ENCODE peak calls at places on chromosomes 12 and 14, in nine cellular contexts. One of them, this sample, is unnamed.

GRCh38 chr12:27220988-27221345 is 23.1 kb upstream of the STK38L start:
- DNase-seq in stimulated activated CD4-positive, alpha-beta T cell treated with anti-CD3 and anti-CD28 coated beads, Interleukin-15, amount 100 ng/mL, for 1 hour: no peak
- DNase-seq in substantia nigra: no peak
- DNase-seq in activated T-cell treated with anti-CD3 and anti-CD28 coated beads, Interleukin-2, amount 50 U/mL, for 4 hours: no peak
- DNase-seq in ureter: no peak
- DNase-seq in NCI-H510A: no peak
- DNase-seq in NCI-H1105: no peak
- DNase-seq in kidney tubule cell: no peak
- DNase-seq in fibroblast of the conjunctiva: no peak
- DNase-seq in this sample: no peak

GRCh38 chr14:51884086-51884927 is 23.9 kb downstream of the GNG2 start:
- DNase-seq in stimulated activated CD4-positive, alpha-beta T cell treated with anti-CD3 and anti-CD28 coated beads, Interleukin-15, amount 100 ng/mL, for 1 hour: no peak
- DNase-seq in substantia nigra: no peak
- DNase-seq in activated T-cell treated with anti-CD3 and anti-CD28 coated beads, Interleukin-2, amount 50 U/mL, for 4 hours: no peak
- DNase-seq in ureter: no peak
- DNase-seq in NCI-H510A: no peak
- DNase-seq in NCI-H1105: no peak
- DNase-seq in kidney tubule cell: peak; percentile 4
- DNase-seq in fibroblast of the conjunctiva: no peak
- DNase-seq in this sample: no peak

GRCh38 chr12:56237552-56237951 is 7.7 kb downstream of the SLC39A5 start:
- DNase-seq in stimulated activated CD4-positive, alpha-beta T cell treated with anti-CD3 and anti-CD28 coated beads, Interleukin-15, amount 100 ng/mL, for 1 hour: no peak
- DNase-seq in substantia nigra: no peak
- DNase-seq in activated T-cell treated with anti-CD3 and anti-CD28 coated beads, Interleukin-2, amount 50 U/mL, for 4 hours: no peak
- DNase-seq in ureter: no peak
- DNase-seq in NCI-H510A: no peak
- DNase-seq in NCI-H1105: no peak
- DNase-seq in kidney tubule cell: no peak
- DNase-seq in fibroblast of the conjunctiva: no peak
- DNase-seq in this sample: no peak

GRCh38 chr14:104434214-104435076 is 145.1 kb upstream of the C14orf180 start:
- DNase-seq in stimulated activated CD4-positive, alpha-beta T cell treated with anti-CD3 and anti-CD28 coated beads, Interleukin-15, amount 100 ng/mL, for 1 hour: no peak
- DNase-seq in substantia nigra: no peak
- DNase-seq in activated T-cell treated with anti-CD3 and anti-CD28 coated beads, Interleukin-2, amount 50 U/mL, for 4 hours: no peak
- DNase-seq in ureter: no peak
- DNase-seq in NCI-H510A: no peak
- DNase-seq in NCI-H1105: no peak
- DNase-seq in kidney tubule cell: no peak
- DNase-seq in fibroblast of the conjunctiva: no peak
- DNase-seq in this sample: peak; percentile 84

GRCh38 chr12:124087251-124088141 is 114.5 kb downstream of the ZNF664 start:
- DNase-seq in stimulated activated CD4-positive, alpha-beta T cell treated with anti-CD3 and anti-CD28 coated beads, Interleukin-15, amount 100 ng/mL, for 1 hour: no peak
- DNase-seq in substantia nigra: no peak
- DNase-seq in activated T-cell treated with anti-CD3 and anti-CD28 coated beads, Interleukin-2, amount 50 U/mL, for 4 hours: no peak
- DNase-seq in ureter: no peak
- DNase-seq in NCI-H510A: no peak
- DNase-seq in NCI-H1105: no peak
- DNase-seq in kidney tubule cell: no peak
- DNase-seq in fibroblast of the conjunctiva: no peak
- DNase-seq in this sample: no peak

GRCh38 chr12:57511161-57511560 is 9.2 kb downstream of the DDIT3 start:
- DNase-seq in stimulated activated CD4-positive, alpha-beta T cell treated with anti-CD3 and anti-CD28 coated beads, Interleukin-15, amount 100 ng/mL, for 1 hour: no peak
- DNase-seq in substantia nigra: no peak
- DNase-seq in activated T-cell treated with anti-CD3 and anti-CD28 coated beads, Interleukin-2, amount 50 U/mL, for 4 hours: no peak
- DNase-seq in ureter: no peak
- DNase-seq in NCI-H510A: no peak
- DNase-seq in NCI-H1105: no peak
- DNase-seq in kidney tubule cell: no peak
- DNase-seq in fibroblast of the conjunctiva: no peak
- DNase-seq in this sample: no peak

GRCh38 chr14:54366726-54367707 is 29.8 kb upstream of the CDKN3 start:
- DNase-seq in stimulated activated CD4-positive, alpha-beta T cell treated with anti-CD3 and anti-CD28 coated beads, Interleukin-15, amount 100 ng/mL, for 1 hour: no peak
- DNase-seq in substantia nigra: no peak
- DNase-seq in activated T-cell treated with anti-CD3 and anti-CD28 coated beads, Interleukin-2, amount 50 U/mL, for 4 hours: peak; percentile 8
- DNase-seq in ureter: no peak
- DNase-seq in NCI-H510A: no peak
- DNase-seq in NCI-H1105: peak; percentile 18
- DNase-seq in kidney tubule cell: peak; percentile 88
- DNase-seq in fibroblast of the conjunctiva: peak; percentile 63
- DNase-seq in this sample: no peak

GRCh38 chr12:68011206-68011881 is 22.1 kb downstream of the IFNG-AS1 start:
- DNase-seq in stimulated activated CD4-positive, alpha-beta T cell treated with anti-CD3 and anti-CD28 coated beads, Interleukin-15, amount 100 ng/mL, for 1 hour: no peak
- DNase-seq in substantia nigra: no peak
- DNase-seq in activated T-cell treated with anti-CD3 and anti-CD28 coated beads, Interleukin-2, amount 50 U/mL, for 4 hours: no peak
- DNase-seq in ureter: no peak
- DNase-seq in NCI-H510A: no peak
- DNase-seq in NCI-H1105: no peak
- DNase-seq in kidney tubule cell: no peak
- DNase-seq in fibroblast of the conjunctiva: no peak
- DNase-seq in this sample: no peak

GRCh38 chr12:89038831-89039509 is 313.3 kb downstream of the DUSP6 start:
- DNase-seq in stimulated activated CD4-positive, alpha-beta T cell treated with anti-CD3 and anti-CD28 coated beads, Interleukin-15, amount 100 ng/mL, for 1 hour: no peak
- DNase-seq in substantia nigra: no peak
- DNase-seq in activated T-cell treated with anti-CD3 and anti-CD28 coated beads, Interleukin-2, amount 50 U/mL, for 4 hours: no peak
- DNase-seq in ureter: no peak
- DNase-seq in NCI-H510A: no peak
- DNase-seq in NCI-H1105: no peak
- DNase-seq in kidney tubule cell: no peak
- DNase-seq in fibroblast of the conjunctiva: no peak
- DNase-seq in this sample: no peak

GRCh38 chr12:98724384-98725155 is 79.5 kb downstream of the APAF1 start:
- DNase-seq in stimulated activated CD4-positive, alpha-beta T cell treated with anti-CD3 and anti-CD28 coated beads, Interleukin-15, amount 100 ng/mL, for 1 hour: no peak
- DNase-seq in substantia nigra: no peak
- DNase-seq in activated T-cell treated with anti-CD3 and anti-CD28 coated beads, Interleukin-2, amount 50 U/mL, for 4 hours: no peak
- DNase-seq in ureter: no peak
- DNase-seq in NCI-H510A: no peak
- DNase-seq in NCI-H1105: no peak
- DNase-seq in kidney tubule cell: no peak
- DNase-seq in fibroblast of the conjunctiva: no peak
- DNase-seq in this sample: no peak

GRCh38 chr12:78018939-78019338 is 188.2 kb downstream of the NAV3 start:
- DNase-seq in stimulated activated CD4-positive, alpha-beta T cell treated with anti-CD3 and anti-CD28 coated beads, Interleukin-15, amount 100 ng/mL, for 1 hour: no peak
- DNase-seq in substantia nigra: no peak
- DNase-seq in activated T-cell treated with anti-CD3 and anti-CD28 coated beads, Interleukin-2, amount 50 U/mL, for 4 hours: no peak
- DNase-seq in ureter: no peak
- DNase-seq in NCI-H510A: no peak
- DNase-seq in NCI-H1105: no peak
- DNase-seq in kidney tubule cell: no peak
- DNase-seq in fibroblast of the conjunctiva: no peak
- DNase-seq in this sample: no peak

GRCh38 chr12:52540531-52540930 is 12.4 kb downstream of the KRT71 start:
- DNase-seq in stimulated activated CD4-positive, alpha-beta T cell treated with anti-CD3 and anti-CD28 coated beads, Interleukin-15, amount 100 ng/mL, for 1 hour: no peak
- DNase-seq in substantia nigra: no peak
- DNase-seq in activated T-cell treated with anti-CD3 and anti-CD28 coated beads, Interleukin-2, amount 50 U/mL, for 4 hours: no peak
- DNase-seq in ureter: no peak
- DNase-seq in NCI-H510A: no peak
- DNase-seq in NCI-H1105: no peak
- DNase-seq in kidney tubule cell: no peak
- DNase-seq in fibroblast of the conjunctiva: no peak
- DNase-seq in this sample: no peak

GRCh38 chr12:30323008-30323407 is 372.7 kb downstream of the IPO8 start:
- DNase-seq in stimulated activated CD4-positive, alpha-beta T cell treated with anti-CD3 and anti-CD28 coated beads, Interleukin-15, amount 100 ng/mL, for 1 hour: no peak
- DNase-seq in substantia nigra: no peak
- DNase-seq in activated T-cell treated with anti-CD3 and anti-CD28 coated beads, Interleukin-2, amount 50 U/mL, for 4 hours: no peak
- DNase-seq in ureter: no peak
- DNase-seq in NCI-H510A: no peak
- DNase-seq in NCI-H1105: no peak
- DNase-seq in kidney tubule cell: no peak
- DNase-seq in fibroblast of the conjunctiva: no peak
- DNase-seq in this sample: no peak

GRCh38 chr14:100779691-100780080 is 46.2 kb upstream of the MEG3 start:
- DNase-seq in stimulated activated CD4-positive, alpha-beta T cell treated with anti-CD3 and anti-CD28 coated beads, Interleukin-15, amount 100 ng/mL, for 1 hour: no peak
- DNase-seq in substantia nigra: no peak
- DNase-seq in activated T-cell treated with anti-CD3 and anti-CD28 coated beads, Interleukin-2, amount 50 U/mL, for 4 hours: no peak
- DNase-seq in ureter: no peak
- DNase-seq in NCI-H510A: no peak
- DNase-seq in NCI-H1105: no peak
- DNase-seq in kidney tubule cell: no peak
- DNase-seq in fibroblast of the conjunctiva: no peak
- DNase-seq in this sample: peak; percentile 69

GRCh38 chr12:108508243-108508642 is 6.8 kb upstream of the FICD start:
- DNase-seq in stimulated activated CD4-positive, alpha-beta T cell treated with anti-CD3 and anti-CD28 coated beads, Interleukin-15, amount 100 ng/mL, for 1 hour: no peak
- DNase-seq in substantia nigra: no peak
- DNase-seq in activated T-cell treated with anti-CD3 and anti-CD28 coated beads, Interleukin-2, amount 50 U/mL, for 4 hours: no peak
- DNase-seq in ureter: no peak
- DNase-seq in NCI-H510A: no peak
- DNase-seq in NCI-H1105: no peak
- DNase-seq in kidney tubule cell: peak; percentile 91
- DNase-seq in fibroblast of the conjunctiva: no peak
- DNase-seq in this sample: no peak

GRCh38 chr12:52243774-52244614 is 11.0 kb downstream of the KRT7 start:
- DNase-seq in stimulated activated CD4-positive, alpha-beta T cell treated with anti-CD3 and anti-CD28 coated beads, Interleukin-15, amount 100 ng/mL, for 1 hour: peak; percentile 50
- DNase-seq in substantia nigra: no peak
- DNase-seq in activated T-cell treated with anti-CD3 and anti-CD28 coated beads, Interleukin-2, amount 50 U/mL, for 4 hours: peak; percentile 16
- DNase-seq in ureter: peak; percentile 89
- DNase-seq in NCI-H510A: peak; percentile 79
- DNase-seq in NCI-H1105: no peak
- DNase-seq in kidney tubule cell: peak; percentile 97
- DNase-seq in fibroblast of the conjunctiva: peak; percentile 81
- DNase-seq in this sample: peak; percentile 86

GRCh38 chr12:27382126-27382795 is 49.6 kb downstream of the BMAL2 start:
- DNase-seq in stimulated activated CD4-positive, alpha-beta T cell treated with anti-CD3 and anti-CD28 coated beads, Interleukin-15, amount 100 ng/mL, for 1 hour: no peak
- DNase-seq in substantia nigra: no peak
- DNase-seq in activated T-cell treated with anti-CD3 and anti-CD28 coated beads, Interleukin-2, amount 50 U/mL, for 4 hours: no peak
- DNase-seq in ureter: no peak
- DNase-seq in NCI-H510A: no peak
- DNase-seq in NCI-H1105: no peak
- DNase-seq in kidney tubule cell: peak; percentile 86
- DNase-seq in fibroblast of the conjunctiva: no peak
- DNase-seq in this sample: no peak

GRCh38 chr12:107765316-107765715 is 4.4 kb upstream of the PRDM4 start:
- DNase-seq in stimulated activated CD4-positive, alpha-beta T cell treated with anti-CD3 and anti-CD28 coated beads, Interleukin-15, amount 100 ng/mL, for 1 hour: no peak
- DNase-seq in substantia nigra: no peak
- DNase-seq in activated T-cell treated with anti-CD3 and anti-CD28 coated beads, Interleukin-2, amount 50 U/mL, for 4 hours: no peak
- DNase-seq in ureter: no peak
- DNase-seq in NCI-H510A: no peak
- DNase-seq in NCI-H1105: no peak
- DNase-seq in kidney tubule cell: no peak
- DNase-seq in fibroblast of the conjunctiva: no peak
- DNase-seq in this sample: no peak

GRCh38 chr12:16112626-16113560 is 164.6 kb downstream of the SLC15A5 start:
- DNase-seq in stimulated activated CD4-positive, alpha-beta T cell treated with anti-CD3 and anti-CD28 coated beads, Interleukin-15, amount 100 ng/mL, for 1 hour: no peak
- DNase-seq in substantia nigra: no peak
- DNase-seq in activated T-cell treated with anti-CD3 and anti-CD28 coated beads, Interleukin-2, amount 50 U/mL, for 4 hours: no peak
- DNase-seq in ureter: no peak
- DNase-seq in NCI-H510A: peak; percentile 13
- DNase-seq in NCI-H1105: peak; percentile 29
- DNase-seq in kidney tubule cell: no peak
- DNase-seq in fibroblast of the conjunctiva: peak; percentile 23
- DNase-seq in this sample: no peak

GRCh38 chr12:38878986-38879385 is 26.4 kb downstream of the CPNE8 start:
- DNase-seq in stimulated activated CD4-positive, alpha-beta T cell treated with anti-CD3 and anti-CD28 coated beads, Interleukin-15, amount 100 ng/mL, for 1 hour: no peak
- DNase-seq in substantia nigra: no peak
- DNase-seq in activated T-cell treated with anti-CD3 and anti-CD28 coated beads, Interleukin-2, amount 50 U/mL, for 4 hours: no peak
- DNase-seq in ureter: no peak
- DNase-seq in NCI-H510A: no peak
- DNase-seq in NCI-H1105: no peak
- DNase-seq in kidney tubule cell: no peak
- DNase-seq in fibroblast of the conjunctiva: no peak
- DNase-seq in this sample: no peak

GRCh38 chr12:64608901-64609542 is 1.3 kb upstream of the RASSF3 start:
- DNase-seq in stimulated activated CD4-positive, alpha-beta T cell treated with anti-CD3 and anti-CD28 coated beads, Interleukin-15, amount 100 ng/mL, for 1 hour: no peak
- DNase-seq in substantia nigra: no peak
- DNase-seq in activated T-cell treated with anti-CD3 and anti-CD28 coated beads, Interleukin-2, amount 50 U/mL, for 4 hours: peak; percentile 22
- DNase-seq in ureter: no peak
- DNase-seq in NCI-H510A: peak; percentile 53
- DNase-seq in NCI-H1105: no peak
- DNase-seq in kidney tubule cell: peak; percentile 87
- DNase-seq in fibroblast of the conjunctiva: no peak
- DNase-seq in this sample: peak; percentile 80

GRCh38 chr12:6977653-6978052 is 6.9 kb downstream of the EMG1 start:
- DNase-seq in stimulated activated CD4-positive, alpha-beta T cell treated with anti-CD3 and anti-CD28 coated beads, Interleukin-15, amount 100 ng/mL, for 1 hour: no peak
- DNase-seq in substantia nigra: no peak
- DNase-seq in activated T-cell treated with anti-CD3 and anti-CD28 coated beads, Interleukin-2, amount 50 U/mL, for 4 hours: no peak
- DNase-seq in ureter: no peak
- DNase-seq in NCI-H510A: no peak
- DNase-seq in NCI-H1105: no peak
- DNase-seq in kidney tubule cell: no peak
- DNase-seq in fibroblast of the conjunctiva: no peak
- DNase-seq in this sample: no peak